ENCODE peak calls at places on chromosome 13, in ten cellular contexts. E, X, F, I, G, U, Q, S, C and N are unnamed samples.

GRCh38 chr13:91572439-91572838 is 174.0 kb downstream of the GPC5 start:
- DNase-seq in G (no peak), X (no peak), E (no peak), C (no peak), U (no peak), S (no peak), Q (no peak), I (no peak), F (no peak), N (no peak)

GRCh38 chr13:79246575-79246949 is 159.5 kb downstream of the RBM26 start:
- DNase-seq in G (no peak), I (no peak), F (peak), Q (no peak), U (no peak), S (no peak), C (no peak), E (no peak), X (no peak), N (no peak)

GRCh38 chr13:79549355-79550106 is 68.6 kb downstream of the NDFIP2 start:
- DNase-seq in Q (no peak), G (no peak), X (no peak), F (no peak), E (no peak), C (no peak), I (no peak), U (no peak), S (no peak), N (no peak)

GRCh38 chr13:106096661-106097092 is 438.8 kb downstream of the EFNB2 start:
- DNase-seq in F (peak), G (no peak), S (no peak), X (no peak), Q (no peak), C (no peak), U (no peak), I (no peak), E (no peak), N (no peak)

GRCh38 chr13:23534090-23534489 is 36.1 kb upstream of the TNFRSF19 start:
- DNase-seq in S (no peak), F (no peak), E (no peak), U (no peak), G (no peak), Q (no peak), I (no peak), C (no peak), X (no peak), N (no peak)

GRCh38 chr13:101554420-101555125 is 102.1 kb downstream of the ITGBL1 start:
- DNase-seq in G (no peak), F (no peak), E (no peak), S (no peak), U (no peak), Q (no peak), I (no peak), X (no peak), C (no peak), N (no peak)

GRCh38 chr13:50731400-50731799 is 112.1 kb downstream of the DLEU7 start:
- DNase-seq in X (no peak), I (no peak), U (no peak), Q (no peak), C (no peak), G (no peak), S (no peak), E (no peak), F (peak), N (no peak)

GRCh38 chr13:50735071-50735470 is 108.4 kb downstream of the DLEU7 start:
- DNase-seq in Q (no peak), S (no peak), F (no peak), E (no peak), G (no peak), U (no peak), X (no peak), I (no peak), C (no peak), N (no peak)

GRCh38 chr13:37216340-37216739 is 110.9 kb upstream of the CSNK1A1L start:
- DNase-seq in S (no peak), G (no peak), I (no peak), E (no peak), U (no peak), Q (no peak), X (no peak), F (no peak), C (no peak), N (no peak)

GRCh38 chr13:24307211-24308067 is 1.9 kb upstream of the C1QTNF9 start:
- DNase-seq in F (peak), G (no peak), S (no peak), X (peak), I (no peak), E (peak), U (peak), C (peak), Q (no peak), N (no peak)

GRCh38 chr13:73421310-73421912 is 362.6 kb downstream of the KLF5 start:
- DNase-seq in Q (no peak), G (no peak), X (peak), E (no peak), I (no peak), C (no peak), S (no peak), U (no peak), F (no peak), N (no peak)

GRCh38 chr13:28707629-28708427 is 10.9 kb downstream of the SLC46A3 start:
- DNase-seq in Q (no peak), E (no peak), X (no peak), U (no peak), F (no peak), G (no peak), I (no peak), S (no peak), C (no peak), N (no peak)

GRCh38 chr13:101415358-101416174 is 742 bp downstream of the NALCN start:
- DNase-seq in X (no peak), E (peak), C (no peak), F (peak), Q (no peak), G (no peak), S (no peak), U (peak), I (no peak), N (no peak)

GRCh38 chr13:73173160-73173905 is 114.5 kb downstream of the KLF5 start:
- DNase-seq in E (no peak), U (no peak), X (no peak), F (no peak), S (no peak), I (no peak), C (no peak), Q (no peak), G (no peak), N (no peak)

GRCh38 chr13:94154362-94154761 is 325.1 kb downstream of the DCT start:
- DNase-seq in Q (no peak), X (no peak), E (no peak), C (peak), G (peak), F (no peak), U (no peak), I (peak), S (peak), N (no peak)

GRCh38 chr13:107456431-107456830 is 758.9 kb downstream of the LIG4 start:
- DNase-seq in X (no peak), S (no peak), Q (no peak), G (no peak), F (no peak), U (no peak), E (no peak), I (no peak), C (no peak), N (no peak)

GRCh38 chr13:99955107-99955746 is 16.3 kb downstream of the ZIC5 start:
- DNase-seq in I (no peak), Q (no peak), C (peak), S (no peak), E (no peak), X (no peak), F (no peak), U (no peak), G (no peak), N (no peak)
- H3K27ac ChIP-seq in I (no peak), Q (no peak), C (no peak), S (no peak), E (no peak), X (no peak), F (no peak), U (no peak), G (no peak), N (no peak)

GRCh38 chr13:27358420-27358819 is 66.0 kb upstream of the GTF3A start:
- DNase-seq in U (no peak), F (no peak), C (no peak), Q (no peak), X (no peak), I (no peak), S (no peak), E (no peak), G (no peak), N (no peak)

GRCh38 chr13:27367570-27367969 is 56.8 kb upstream of the GTF3A start:
- DNase-seq in X (no peak), G (peak), I (no peak), S (no peak), C (no peak), F (no peak), Q (no peak), U (no peak), E (no peak), N (no peak)

GRCh38 chr13:27359203-27359821 is 65.1 kb upstream of the GTF3A start:
- DNase-seq in I (peak), U (peak), Q (peak), S (peak), X (peak), G (peak), E (peak), F (peak), C (peak), N (no peak)

GRCh38 chr13:27360562-27360961 is 63.9 kb upstream of the GTF3A start:
- DNase-seq in S (no peak), X (no peak), G (no peak), Q (no peak), U (no peak), E (no peak), C (no peak), I (no peak), F (peak), N (no peak)

DNA sequence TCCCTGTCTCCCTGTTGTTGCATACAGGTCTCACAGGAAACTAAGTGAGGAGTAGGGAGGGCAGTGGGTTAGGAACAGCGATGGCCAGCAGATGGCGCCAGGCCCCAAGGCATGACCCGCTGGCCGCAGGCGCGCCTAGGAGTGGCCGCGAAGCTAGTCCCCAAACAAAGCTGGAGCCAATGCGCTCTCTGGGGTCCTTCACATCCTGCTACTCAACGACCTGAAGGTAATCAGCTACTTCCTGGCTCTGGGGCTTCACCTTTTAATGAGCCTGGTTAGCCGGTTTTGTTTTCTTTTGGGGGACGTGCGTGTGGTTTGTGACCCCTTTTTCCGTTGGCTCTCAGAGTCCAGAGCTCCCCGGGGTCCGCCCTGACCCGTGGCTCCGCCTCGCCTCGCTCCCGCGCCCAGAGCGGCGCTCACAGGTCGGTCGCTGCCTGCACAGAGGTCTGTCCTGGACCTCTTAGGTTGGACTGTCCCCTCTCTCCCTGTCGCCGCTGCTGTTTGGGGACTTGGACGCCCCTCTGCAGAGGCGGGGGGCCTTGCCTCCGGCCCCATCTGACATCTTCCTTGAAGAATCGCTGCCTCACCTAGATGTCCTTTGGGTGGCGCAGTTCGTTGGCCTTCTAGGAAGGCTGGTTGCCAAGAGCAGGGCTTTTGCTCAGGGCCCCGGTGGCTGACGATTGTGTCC is 62.2 kb upstream of the GTF3A start:
- DNase-seq in X (peak), C (peak), Q (peak), E (peak), S (peak), U (peak), I (peak), F (peak), G (peak), N (peak)
- H3K4me3 ChIP-seq in X (peak), C (peak), Q (peak), E (peak), S (peak), U (peak), I (peak), F (peak), G (peak), N (peak)

GRCh38 chr13:45490068-45490467 is 25.3 kb downstream of the COG3 start:
- DNase-seq in E (no peak), F (peak), U (no peak), C (no peak), Q (no peak), I (no peak), G (no peak), S (no peak), X (no peak), N (no peak)
- TF ChIP-seq CTCF in E (no peak), F (no peak), U (peak), C (peak), Q (no peak), I (no peak), G (peak), S (no peak), X (peak), N (no peak)

GRCh38 chr13:112723771-112724170 is 33.9 kb downstream of the ATP11A start:
- DNase-seq in X (no peak), Q (peak), U (no peak), S (no peak), I (no peak), G (no peak), C (peak), E (no peak), F (no peak), N (no peak)
- H3K27ac ChIP-seq in X (no peak), Q (peak), U (no peak), S (no peak), I (peak), G (no peak), C (no peak), E (peak), F (peak), N (no peak)